ENCODE peak calls at places on chromosomes 6 and 20, in eight cellular contexts. Z is heart right ventricle; W is activated CD8-positive, alpha-beta T cell treated with anti-CD3 and anti-CD28 coated beads for 36 hours; Y is activated T-cell treated with anti-CD3 and anti-CD28 coated beads, Interleukin-2, amount 50 U/mL, for 72 hours; E is pancreas; N is aorta; K is WTC11; G is activated CD8-positive, alpha-beta memory T cell treated with anti-CD3 and anti-CD28 coated beads, Interleukin-2, amount 10 ng/mL, durations not matched to agents 7 days and 5 days. Q is an unnamed sample.

GRCh38 chr20:46350986-46351267 is 42.6 kb upstream of the CDH22 start:
- ATAC-seq in Z (no peak), W (no peak), Y (no peak), E (no peak), N (no peak), K (no peak), G (no peak), Q (no peak)

GRCh38 chr6:84019812-84020211 is 13.8 kb upstream of the MRAP2 start:
- ATAC-seq in Z (no peak), W (no peak), Y (no peak), E (no peak), N (no peak), K (no peak), G (no peak), Q (no peak)

GRCh38 chr6:2103644-2104523 is 141.5 kb downstream of the GMDS start:
- ATAC-seq in Z (peak; percentile 80), W (peak; percentile 69), Y (peak; percentile 72), E (peak; percentile 84), N (peak; percentile 87), K (no peak), G (peak; percentile 55), Q (no peak)

GRCh38 chr6:44043479-44044153 is 83.6 kb downstream of the MRPL14 start:
- ATAC-seq in Z (peak; percentile 4), W (peak; percentile 37), Y (no peak), E (no peak), N (no peak), K (peak; percentile 62), G (no peak), Q (no peak)

GRCh38 chr6:3230275-3231212 is 3.1 kb upstream of the TUBB2B start:
- ATAC-seq in Z (peak; percentile 4), W (no peak), Y (no peak), E (peak; percentile 17), N (no peak), K (no peak), G (no peak), Q (no peak)

GRCh38 chr6:40476673-40477072 is 110.5 kb downstream of the LRFN2 start:
- ATAC-seq in Z (peak; percentile 55), W (no peak), Y (no peak), E (no peak), N (no peak), K (no peak), G (no peak), Q (no peak)

GRCh38 chr6:20162515-20162914 is 49.8 kb downstream of the MBOAT1 start:
- ATAC-seq in Z (no peak), W (no peak), Y (no peak), E (no peak), N (no peak), K (no peak), G (no peak), Q (no peak)

GRCh38 chr20:652611-653109 is 340 bp downstream of the SRXN1 start:
- ATAC-seq in Z (peak; percentile 5), W (no peak), Y (no peak), E (no peak), N (no peak), K (peak; percentile 8), G (peak; percentile 31), Q (peak; percentile 23)

GRCh38 chr6:42727084-42727601 is 4.7 kb upstream of the PRPH2 start:
- ATAC-seq in Z (peak; percentile 55), W (no peak), Y (no peak), E (peak; percentile 43), N (peak; percentile 75), K (peak; percentile 22), G (no peak), Q (peak; percentile 55)

GRCh38 chr6:22271044-22271443 is 25.8 kb downstream of the PRL start:
- ATAC-seq in Z (no peak), W (no peak), Y (no peak), E (no peak), N (no peak), K (no peak), G (no peak), Q (no peak)

GRCh38 chr6:121533321-121533841 is 97.9 kb downstream of the GJA1 start:
- ATAC-seq in Z (no peak), W (no peak), Y (no peak), E (peak; percentile 87), N (no peak), K (no peak), G (no peak), Q (no peak)

GRCh38 chr20:37354210-37355195 is 8.6 kb downstream of the SRC start:
- ATAC-seq in Z (no peak), W (no peak), Y (no peak), E (peak; percentile 79), N (no peak), K (no peak), G (no peak), Q (no peak)

GRCh38 chr20:22584630-22584921 is 204 bp upstream of the FOXA2 start:
- ATAC-seq in Z (no peak), W (no peak), Y (no peak), E (peak; percentile 72), N (no peak), K (peak; percentile 32), G (no peak), Q (no peak)

GRCh38 chr6:109456710-109457595 is 1.4 kb upstream of the MICAL1 start:
- ATAC-seq in Z (peak; percentile 31), W (no peak), Y (no peak), E (no peak), N (peak; percentile 61), K (no peak), G (no peak), Q (peak; percentile 66)

GRCh38 chr6:28161410-28162079 is 19.9 kb downstream of the ZKSCAN8 start:
- ATAC-seq in Z (peak; percentile 97), W (peak; percentile 99), Y (peak; percentile 98), E (peak; percentile 96), N (peak; percentile 89), K (peak; percentile 99), G (peak; percentile 94), Q (peak; percentile 79)

GRCh38 chr20:37346526-37347346 is 796 bp downstream of the SRC start:
- ATAC-seq in Z (no peak), W (no peak), Y (no peak), E (no peak), N (no peak), K (peak; percentile 17), G (no peak), Q (peak; percentile 9)

GRCh38 chr6:11392778-11393507 is 144.6 kb upstream of the TMEM170B start:
- ATAC-seq in Z (peak; percentile 20), W (no peak), Y (no peak), E (no peak), N (no peak), K (no peak), G (no peak), Q (no peak)

GRCh38 chr6:12509060-12509459 is 207.5 kb upstream of the PHACTR1 start:
- ATAC-seq in Z (no peak), W (no peak), Y (no peak), E (no peak), N (no peak), K (no peak), G (no peak), Q (no peak)

GRCh38 chr6:106156863-106157262 is 70.7 kb downstream of the PRDM1 start:
- ATAC-seq in Z (no peak), W (no peak), Y (no peak), E (no peak), N (no peak), K (no peak), G (no peak), Q (no peak)

GRCh38 chr6:33663727-33664449 is 42.8 kb downstream of the ITPR3 start:
- ATAC-seq in Z (no peak), W (no peak), Y (no peak), E (no peak), N (no peak), K (no peak), G (no peak), Q (no peak)

GRCh38 chr6:137283940-137284910 is 65.0 kb upstream of the IFNGR1 start:
- ATAC-seq in Z (no peak), W (peak; percentile 81), Y (peak; percentile 78), E (no peak), N (no peak), K (no peak), G (peak; percentile 78), Q (no peak)

GRCh38 chr20:48841861-48842529 is 14.2 kb upstream of the PREX1 start:
- ATAC-seq in Z (no peak), W (no peak), Y (no peak), E (no peak), N (no peak), K (no peak), G (no peak), Q (no peak)

GRCh38 chr6:134357110-134357509 is 39.2 kb upstream of the SGK1 start:
- ATAC-seq in Z (no peak), W (no peak), Y (no peak), E (no peak), N (no peak), K (no peak), G (no peak), Q (no peak)

Q was measured in gastroesophageal sphincter.